ENCODE peak calls at places on chromosomes 11 and 22, in seven cellular contexts. R, J, E, K, S, L and Z are unnamed samples.

GRCh38 chr11:130815074-130815802 is 101.0 kb downstream of the SNX19 start:
- DNase-seq in R (no peak), J (no peak), E (no peak), K (no peak), S (no peak), L (no peak), Z (no peak)

GRCh38 chr11:113615773-113616172 is 90.3 kb downstream of the TMPRSS5 start:
- DNase-seq in R (no peak), J (no peak), E (no peak), K (no peak), S (no peak), L (no peak), Z (no peak)

GRCh38 chr11:62578541-62578940 is 4.8 kb upstream of the EEF1G start:
- DNase-seq in R (no peak), J (no peak), E (no peak), K (no peak), S (no peak), L (no peak), Z (no peak)

GRCh38 chr11:79294845-79295520 is 145.8 kb downstream of the TENM4 start:
- DNase-seq in R (no peak), J (no peak), E (no peak), K (no peak), S (no peak), L (no peak), Z (no peak)

GRCh38 chr22:26601726-26602125 is 11.8 kb upstream of the TPST2 start:
- DNase-seq in R (no peak), J (no peak), E (no peak), K (no peak), S (no peak), L (no peak), Z (no peak)

GRCh38 chr11:121634889-121635288 is 182.1 kb upstream of the SORL1-AS1 start:
- DNase-seq in R (no peak), J (no peak), E (no peak), K (no peak), S (no peak), L (no peak), Z (no peak)

GRCh38 chr11:134233729-134234179 is 9.3 kb downstream of the VPS26B start:
- DNase-seq in R (no peak), J (no peak), E (no peak), K (no peak), S (no peak), L (no peak), Z (no peak)

GRCh38 chr11:64762916-64763803 is 3.4 kb upstream of the PYGM start:
- DNase-seq in R (no peak), J (no peak), E (no peak), K (no peak), S (no peak), L (no peak), Z (no peak)

GRCh38 chr22:24707477-24707816 is 67.1 kb downstream of the PIWIL3 start:
- DNase-seq in R (no peak), J (no peak), E (no peak), K (no peak), S (no peak), L (no peak), Z (no peak)

GRCh38 chr22:19599626-19600243 is 75.5 kb upstream of the CLDN5 start:
- DNase-seq in R (no peak), J (no peak), E (no peak), K (no peak), S (no peak), L (no peak), Z (no peak)

GRCh38 chr11:132638421-132638820 is 893.9 kb downstream of the OPCML start:
- DNase-seq in R (no peak), J (no peak), E (no peak), K (no peak), S (no peak), L (no peak), Z (no peak)

GRCh38 chr22:27534720-27535125 is 266.8 kb downstream of the MN1 start:
- DNase-seq in R (no peak), J (no peak), E (no peak), K (no peak), S (no peak), L (no peak), Z (no peak)

GRCh38 chr22:21951931-21952465 is 650 bp downstream of the PPM1F start:
- DNase-seq in R (no peak), J (no peak), E (no peak), K (peak; percentile 19), S (peak; percentile 29), L (no peak), Z (peak; percentile 50)

GRCh38 chr22:20203142-20204099 is 52.6 kb upstream of the CCDC188 start:
- DNase-seq in R (no peak), J (no peak), E (no peak), K (no peak), S (no peak), L (no peak), Z (no peak)

GRCh38 chr22:31829505-31829904 is 75.7 kb downstream of the DEPDC5 start:
- DNase-seq in R (peak; percentile 6), J (no peak), E (no peak), K (peak; percentile 29), S (peak; percentile 74), L (no peak), Z (peak; percentile 63)

GRCh38 chr11:112903310-112903709 is 57.9 kb upstream of the NCAM1 start:
- DNase-seq in R (no peak), J (no peak), E (peak; percentile 32), K (no peak), S (no peak), L (peak; percentile 9), Z (no peak)

GRCh38 chr11:107043242-107043991 is 25.1 kb upstream of the GUCY1A2 start:
- DNase-seq in R (no peak), J (no peak), E (no peak), K (no peak), S (no peak), L (no peak), Z (peak; percentile 85)

GRCh38 chr11:112745958-112746357 is 215.3 kb upstream of the NCAM1 start:
- DNase-seq in R (no peak), J (no peak), E (no peak), K (no peak), S (no peak), L (no peak), Z (no peak)